ENCODE peak calls at places on chromosome 19, in nine cellular contexts. One of them, this sample, is unnamed.

GRCh38 chr19:2494084-2494446 is 18.1 kb downstream of the GADD45B start:
- DNase-seq in body of pancreas: peak
- DNase-seq in ovary: no peak
- DNase-seq in esophagus squamous epithelium: no peak
- DNase-seq in left lung: no peak
- DNase-seq in mesothelial cell of epicardium: no peak
- DNase-seq in RWPE1: no peak
- DNase-seq in lung: no peak
- DNase-seq in cardiac fibroblast: peak
- DNase-seq in this sample: no peak

GRCh38 chr19:2691951-2692350 is 10.5 kb downstream of the GNG7 start:
- DNase-seq in body of pancreas: no peak
- DNase-seq in ovary: no peak
- DNase-seq in esophagus squamous epithelium: no peak
- DNase-seq in left lung: no peak
- DNase-seq in mesothelial cell of epicardium: no peak
- DNase-seq in RWPE1: no peak
- DNase-seq in lung: no peak
- DNase-seq in cardiac fibroblast: no peak
- DNase-seq in this sample: no peak

GRCh38 chr19:42088471-42089190 is 12.7 kb downstream of the ZNF574 start:
- DNase-seq in body of pancreas: no peak
- DNase-seq in ovary: no peak
- DNase-seq in esophagus squamous epithelium: no peak
- DNase-seq in left lung: no peak
- DNase-seq in mesothelial cell of epicardium: no peak
- DNase-seq in RWPE1: no peak
- DNase-seq in lung: no peak
- DNase-seq in cardiac fibroblast: peak
- DNase-seq in this sample: no peak

GRCh38 chr19:55116232-55117062 is 990 bp downstream of the PPP1R12C start:
- DNase-seq in body of pancreas: peak
- DNase-seq in ovary: peak
- DNase-seq in esophagus squamous epithelium: no peak
- DNase-seq in left lung: peak
- DNase-seq in mesothelial cell of epicardium: no peak
- DNase-seq in RWPE1: peak
- DNase-seq in lung: peak
- DNase-seq in cardiac fibroblast: peak
- DNase-seq in this sample: peak

GRCh38 chr19:3098141-3098514 is 4.0 kb downstream of the GNA11 start:
- DNase-seq in body of pancreas: no peak
- DNase-seq in ovary: no peak
- DNase-seq in esophagus squamous epithelium: no peak
- DNase-seq in left lung: peak
- DNase-seq in mesothelial cell of epicardium: no peak
- DNase-seq in RWPE1: no peak
- DNase-seq in lung: no peak
- DNase-seq in cardiac fibroblast: no peak
- DNase-seq in this sample: no peak

GRCh38 chr19:788821-789472 is 8.3 kb upstream of the PTBP1 start:
- DNase-seq in body of pancreas: no peak
- DNase-seq in ovary: no peak
- DNase-seq in esophagus squamous epithelium: no peak
- DNase-seq in left lung: no peak
- DNase-seq in mesothelial cell of epicardium: no peak
- DNase-seq in RWPE1: no peak
- DNase-seq in lung: no peak
- DNase-seq in cardiac fibroblast: no peak
- DNase-seq in this sample: no peak

GRCh38 chr19:13872339-13872694 is 4.6 kb upstream of the NANOS3 start:
- DNase-seq in body of pancreas: no peak
- DNase-seq in ovary: no peak
- DNase-seq in esophagus squamous epithelium: no peak
- DNase-seq in left lung: no peak
- DNase-seq in mesothelial cell of epicardium: no peak
- DNase-seq in RWPE1: no peak
- DNase-seq in lung: no peak
- DNase-seq in cardiac fibroblast: no peak
- DNase-seq in this sample: no peak

GRCh38 chr19:43457809-43458208 is 7.6 kb downstream of the LYPD3 start:
- DNase-seq in body of pancreas: no peak
- DNase-seq in ovary: no peak
- DNase-seq in esophagus squamous epithelium: no peak
- DNase-seq in left lung: no peak
- DNase-seq in mesothelial cell of epicardium: no peak
- DNase-seq in RWPE1: no peak
- DNase-seq in lung: no peak
- DNase-seq in cardiac fibroblast: no peak
- DNase-seq in this sample: no peak

GRCh38 chr19:1981253-1981652 is 34.3 kb downstream of the BTBD2 start:
- DNase-seq in body of pancreas: no peak
- DNase-seq in ovary: no peak
- DNase-seq in esophagus squamous epithelium: no peak
- DNase-seq in left lung: no peak
- DNase-seq in mesothelial cell of epicardium: no peak
- DNase-seq in RWPE1: no peak
- DNase-seq in lung: no peak
- DNase-seq in cardiac fibroblast: no peak
- DNase-seq in this sample: no peak

GRCh38 chr19:5397804-5398692 is 57.2 kb upstream of the ZNRF4 start:
- DNase-seq in body of pancreas: no peak
- DNase-seq in ovary: no peak
- DNase-seq in esophagus squamous epithelium: no peak
- DNase-seq in left lung: no peak
- DNase-seq in mesothelial cell of epicardium: no peak
- DNase-seq in RWPE1: peak
- DNase-seq in lung: no peak
- DNase-seq in cardiac fibroblast: peak
- DNase-seq in this sample: peak

DNA sequence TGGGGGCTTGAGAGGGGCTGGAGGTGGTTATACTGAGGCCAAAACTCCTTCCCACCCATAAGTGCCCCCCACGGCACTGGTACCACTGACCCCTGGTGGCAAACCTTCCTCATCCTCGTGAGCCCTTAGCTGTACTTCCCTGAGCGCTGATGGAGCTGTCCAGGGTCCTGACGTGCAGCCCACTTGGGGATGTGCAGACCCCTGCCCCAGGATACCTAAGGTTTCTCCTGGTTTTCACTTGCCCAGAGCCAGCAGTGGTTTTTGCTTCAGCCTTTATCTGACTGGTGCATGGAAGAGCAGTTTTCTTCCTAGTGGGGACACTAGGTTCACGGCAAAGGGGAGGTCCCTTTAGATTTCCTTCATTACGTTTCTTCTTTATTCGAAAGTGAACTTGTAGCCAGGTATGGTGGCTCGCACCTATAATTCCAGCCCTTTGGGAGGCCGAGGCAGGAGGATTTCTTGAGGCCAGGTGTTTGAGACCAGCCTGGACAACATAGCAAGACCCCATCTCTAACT is 28.7 kb upstream of the KCTD15 start:
- DNase-seq in body of pancreas: no peak
- DNase-seq in ovary: no peak
- DNase-seq in esophagus squamous epithelium: no peak
- DNase-seq in left lung: no peak
- DNase-seq in mesothelial cell of epicardium: peak
- DNase-seq in RWPE1: no peak
- DNase-seq in lung: no peak
- DNase-seq in cardiac fibroblast: peak
- DNase-seq in this sample: peak
- TF ChIP-seq CTCF in body of pancreas: no peak
- TF ChIP-seq CTCF in ovary: no peak
- TF ChIP-seq CTCF in esophagus squamous epithelium: no peak
- TF ChIP-seq CTCF in left lung: no peak
- TF ChIP-seq CTCF in mesothelial cell of epicardium: no peak
- TF ChIP-seq CTCF in RWPE1: no peak
- TF ChIP-seq CTCF in lung: no peak
- TF ChIP-seq CTCF in cardiac fibroblast: peak
- TF ChIP-seq CTCF in this sample: peak

DNA sequence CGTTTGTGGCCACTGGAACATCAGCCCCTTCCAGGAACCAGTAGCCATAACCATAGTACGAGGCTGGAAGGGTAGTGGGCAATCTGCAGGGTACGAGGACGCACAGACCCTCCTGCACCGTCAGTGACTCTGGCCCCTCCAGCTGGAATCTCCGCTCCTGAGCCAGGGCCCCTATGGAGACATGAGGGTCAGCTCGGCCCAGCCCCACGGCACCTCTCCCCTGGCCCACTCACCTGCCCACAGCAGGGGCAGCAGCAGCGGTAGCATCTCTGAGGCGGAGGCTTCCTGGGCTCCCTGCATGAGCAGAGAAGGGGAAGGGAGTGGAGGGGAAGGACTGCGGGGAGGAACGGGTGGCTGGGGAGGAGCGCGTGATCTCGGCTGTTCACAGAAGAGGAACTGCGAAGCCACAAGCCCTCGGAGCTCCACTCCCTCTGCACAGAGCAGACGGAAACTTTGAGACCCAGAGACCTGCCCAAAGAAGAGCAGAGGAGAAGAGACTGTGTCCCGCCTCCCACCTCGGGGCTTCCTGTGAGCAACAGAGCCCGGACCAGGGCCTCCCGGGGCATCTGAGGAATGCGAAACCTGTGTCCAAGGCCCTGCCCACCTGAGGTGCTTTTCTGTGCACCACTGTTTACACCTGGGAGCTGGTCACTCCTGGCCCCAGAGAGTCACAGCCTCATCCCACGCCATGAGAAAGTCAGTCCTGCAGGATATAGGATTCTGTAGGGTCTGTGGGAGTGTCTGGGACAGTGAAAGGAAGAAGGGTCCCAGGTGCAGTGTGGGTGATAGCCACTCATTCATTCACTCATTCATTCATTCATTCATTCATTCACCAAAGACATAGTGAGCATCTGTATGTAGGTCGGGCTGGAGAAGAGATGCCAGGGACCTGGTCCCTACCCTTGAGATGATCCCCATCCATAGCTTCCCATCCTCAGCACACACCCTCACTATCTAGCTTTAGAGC is at the start of gene SIGLEC6:
- DNase-seq in body of pancreas: peak
- DNase-seq in ovary: no peak
- DNase-seq in esophagus squamous epithelium: peak
- DNase-seq in left lung: peak
- DNase-seq in mesothelial cell of epicardium: no peak
- DNase-seq in RWPE1: no peak
- DNase-seq in lung: peak
- DNase-seq in cardiac fibroblast: no peak
- DNase-seq in this sample: no peak
- TF ChIP-seq CTCF in body of pancreas: no peak
- TF ChIP-seq CTCF in ovary: no peak
- TF ChIP-seq CTCF in esophagus squamous epithelium: no peak
- TF ChIP-seq CTCF in left lung: no peak
- TF ChIP-seq CTCF in mesothelial cell of epicardium: no peak
- TF ChIP-seq CTCF in RWPE1: no peak
- TF ChIP-seq CTCF in lung: no peak
- TF ChIP-seq CTCF in cardiac fibroblast: no peak
- TF ChIP-seq CTCF in this sample: no peak

GRCh38 chr19:36090930-36091695 is 19.8 kb upstream of the OVOL3 start:
- DNase-seq in body of pancreas: no peak
- DNase-seq in ovary: no peak
- DNase-seq in esophagus squamous epithelium: no peak
- DNase-seq in left lung: no peak
- DNase-seq in mesothelial cell of epicardium: no peak
- DNase-seq in RWPE1: no peak
- DNase-seq in lung: no peak
- DNase-seq in cardiac fibroblast: no peak
- DNase-seq in this sample: no peak

GRCh38 chr19:36093146-36093662 is 17.7 kb upstream of the OVOL3 start:
- DNase-seq in body of pancreas: no peak
- DNase-seq in ovary: no peak
- DNase-seq in esophagus squamous epithelium: no peak
- DNase-seq in left lung: no peak
- DNase-seq in mesothelial cell of epicardium: no peak
- DNase-seq in RWPE1: no peak
- DNase-seq in lung: no peak
- DNase-seq in cardiac fibroblast: no peak
- DNase-seq in this sample: no peak

GRCh38 chr19:36092566-36092965 is 18.4 kb upstream of the OVOL3 start:
- DNase-seq in body of pancreas: no peak
- DNase-seq in ovary: no peak
- DNase-seq in esophagus squamous epithelium: no peak
- DNase-seq in left lung: no peak
- DNase-seq in mesothelial cell of epicardium: no peak
- DNase-seq in RWPE1: no peak
- DNase-seq in lung: no peak
- DNase-seq in cardiac fibroblast: no peak
- DNase-seq in this sample: no peak

GRCh38 chr19:36086326-36086725 is 24.6 kb upstream of the OVOL3 start:
- DNase-seq in body of pancreas: no peak
- DNase-seq in ovary: no peak
- DNase-seq in esophagus squamous epithelium: no peak
- DNase-seq in left lung: no peak
- DNase-seq in mesothelial cell of epicardium: no peak
- DNase-seq in RWPE1: no peak
- DNase-seq in lung: no peak
- DNase-seq in cardiac fibroblast: no peak
- DNase-seq in this sample: no peak

DNA sequence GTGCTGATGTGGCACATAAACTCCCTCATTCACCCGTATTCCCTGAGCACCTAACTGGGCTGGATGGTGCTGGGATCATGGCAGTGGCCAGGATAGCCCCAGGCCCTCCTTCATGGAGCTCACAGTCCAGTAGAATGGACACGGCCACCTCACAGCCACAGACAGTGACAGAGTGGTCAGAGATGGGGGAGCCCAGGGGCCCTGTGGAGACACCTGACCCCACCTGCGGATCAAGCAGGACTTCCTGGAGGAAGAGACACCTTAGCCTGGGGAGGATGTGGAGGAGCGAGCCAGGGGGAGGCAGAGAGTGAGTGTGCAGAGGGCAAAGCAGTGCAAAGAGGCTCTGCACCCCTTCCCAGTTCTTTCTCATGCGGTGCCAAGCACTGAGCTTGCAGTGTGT is 21.1 kb upstream of the OVOL3 start:
- DNase-seq in body of pancreas: no peak
- DNase-seq in ovary: no peak
- DNase-seq in esophagus squamous epithelium: no peak
- DNase-seq in left lung: no peak
- DNase-seq in mesothelial cell of epicardium: no peak
- DNase-seq in RWPE1: no peak
- DNase-seq in lung: no peak
- DNase-seq in cardiac fibroblast: no peak
- DNase-seq in this sample: no peak
- TF ChIP-seq CTCF in body of pancreas: no peak
- TF ChIP-seq CTCF in ovary: no peak
- TF ChIP-seq CTCF in esophagus squamous epithelium: no peak
- TF ChIP-seq CTCF in left lung: no peak
- TF ChIP-seq CTCF in mesothelial cell of epicardium: no peak
- TF ChIP-seq CTCF in RWPE1: no peak
- TF ChIP-seq CTCF in lung: no peak
- TF ChIP-seq CTCF in cardiac fibroblast: no peak
- TF ChIP-seq CTCF in this sample: no peak

DNA sequence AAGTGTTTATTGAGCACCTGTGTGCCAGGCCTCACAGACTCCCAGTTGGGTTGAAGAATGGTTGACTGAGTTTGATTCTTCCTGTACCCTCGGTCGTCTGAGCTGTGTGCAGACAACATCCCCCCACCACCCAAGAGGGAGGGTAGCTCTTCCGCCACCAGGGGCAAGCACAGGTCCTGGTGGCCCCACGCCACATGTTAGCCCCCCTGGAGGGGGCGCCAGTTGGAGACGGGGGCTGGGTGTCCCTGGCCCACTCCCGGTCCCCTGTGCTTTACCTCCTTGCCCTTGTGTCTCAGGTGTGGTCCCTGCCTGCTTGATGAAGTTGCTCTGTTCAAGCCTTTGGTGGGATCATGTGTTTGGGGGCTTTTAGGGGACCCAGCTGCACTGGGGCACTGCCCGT is 27.2 kb downstream of the COLGALT1 start:
- DNase-seq in body of pancreas: no peak
- DNase-seq in ovary: no peak
- DNase-seq in esophagus squamous epithelium: no peak
- DNase-seq in left lung: no peak
- DNase-seq in mesothelial cell of epicardium: no peak
- DNase-seq in RWPE1: no peak
- DNase-seq in lung: no peak
- DNase-seq in cardiac fibroblast: no peak
- DNase-seq in this sample: no peak
- TF ChIP-seq CTCF in body of pancreas: no peak
- TF ChIP-seq CTCF in ovary: no peak
- TF ChIP-seq CTCF in esophagus squamous epithelium: no peak
- TF ChIP-seq CTCF in left lung: no peak
- TF ChIP-seq CTCF in mesothelial cell of epicardium: no peak
- TF ChIP-seq CTCF in RWPE1: no peak
- TF ChIP-seq CTCF in lung: no peak
- TF ChIP-seq CTCF in cardiac fibroblast: peak
- TF ChIP-seq CTCF in this sample: no peak